ENCODE peak calls at places on chromosomes 3 and 15, in four cellular contexts. N, J, R and D are unnamed samples.

GRCh38 chr3:32457971-32458471 is 44.6 kb downstream of the CMTM6 start:
- DNase-seq in N (no peak), J (peak; percentile 75), R (no peak), D (no peak)

GRCh38 chr3:57546616-57547015 is 2.5 kb upstream of the DNAH12 start:
- DNase-seq in N (no peak), J (no peak), R (no peak), D (no peak)

GRCh38 chr15:48644827-48645557 is 517 bp downstream of the FBN1 start:
- DNase-seq in N (no peak), R (no peak), J (peak; percentile 42), D (no peak)

GRCh38 chr15:29270169-29270955 is 740 bp upstream of the NSMCE3 start:
- DNase-seq in J (peak; percentile 19), N (peak; percentile 41), R (peak; percentile 71), D (no peak)

GRCh38 chr3:69699183-69699582 is 40.1 kb upstream of the MITF start:
- DNase-seq in R (no peak), N (no peak), J (no peak), D (no peak)

GRCh38 chr3:16866447-16867025 is 18.2 kb upstream of the PLCL2 start:
- DNase-seq in R (peak; percentile 68), J (no peak), N (no peak), D (no peak)

GRCh38 chr3:82262193-82262592 is 500.7 kb upstream of the GBE1 start:
- DNase-seq in J (no peak), R (no peak), N (no peak), D (no peak)

GRCh38 chr3:58161435-58162398 is 49.1 kb downstream of the DNASE1L3 start:
- DNase-seq in R (peak; percentile 92), N (no peak), J (no peak), D (peak; percentile 71)

GRCh38 chr3:117297070-117297469 is 587.5 kb downstream of the TUSC7 start:
- DNase-seq in N (no peak), J (no peak), R (no peak), D (no peak)
- TF ChIP-seq CTCF in N (no peak), J (no peak), R (no peak), D (no peak)

GRCh38 chr3:170419301-170420087 is 826 bp downstream of the CLDN11 start:
- DNase-seq in R (no peak), J (peak; percentile 61), N (no peak), D (no peak)

GRCh38 chr3:170420307-170420821 is 1.7 kb downstream of the CLDN11 start:
- DNase-seq in J (no peak), R (no peak), N (no peak), D (no peak)

GRCh38 chr3:170417090-170417489 is 1.6 kb upstream of the CLDN11 start:
- DNase-seq in J (no peak), R (no peak), N (no peak), D (no peak)

GRCh38 chr3:170421147-170421641 is 2.5 kb downstream of the CLDN11 start:
- DNase-seq in R (no peak), J (no peak), N (no peak), D (no peak)

DNA sequence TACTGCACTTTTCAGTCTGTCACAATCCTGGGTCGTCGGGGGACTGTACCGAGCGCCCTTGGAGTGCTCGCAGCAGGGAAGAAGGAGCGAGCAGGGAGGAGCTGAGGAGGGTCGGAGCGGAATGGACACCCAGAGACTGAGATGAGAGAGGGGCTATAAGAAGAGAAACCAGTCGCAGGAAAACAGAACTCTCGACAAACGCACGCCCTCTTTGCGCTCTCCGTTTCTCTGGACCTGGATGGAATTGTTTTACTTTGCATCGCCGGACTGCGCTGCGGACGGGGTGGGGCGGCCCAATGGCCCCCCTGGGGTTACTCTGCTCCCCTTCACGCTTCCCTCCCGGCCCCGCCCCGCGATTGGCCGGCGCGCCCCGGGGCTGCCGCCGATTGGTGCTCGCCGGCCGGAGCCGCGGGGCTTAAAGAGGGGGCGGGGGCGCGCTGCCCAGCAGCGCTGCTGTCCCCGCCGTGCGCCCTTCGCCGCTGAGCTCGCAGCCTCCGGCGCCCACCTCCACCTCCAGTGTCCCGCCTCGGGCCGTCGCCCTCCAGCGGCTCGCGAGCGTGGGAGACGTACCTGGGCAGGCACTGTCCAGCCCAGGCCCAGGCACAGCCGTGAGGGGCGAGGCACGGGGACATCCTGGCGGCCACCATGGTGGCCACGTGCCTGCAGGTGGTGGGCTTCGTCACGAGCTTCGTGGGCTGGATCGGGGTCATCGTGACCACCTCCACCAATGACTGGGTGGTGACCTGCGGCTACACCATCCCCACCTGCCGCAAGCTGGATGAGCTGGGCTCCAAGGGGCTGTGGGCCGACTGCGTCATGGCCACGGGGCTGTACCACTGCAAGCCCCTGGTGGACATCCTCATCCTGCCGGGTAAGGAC is at the start of gene CLDN11:
- DNase-seq in R (no peak), J (peak; percentile 64), N (no peak), D (no peak)
- TF ChIP-seq CTCF in R (peak; percentile 33), J (no peak), N (no peak), D (peak; percentile 4)

GRCh38 chr15:77115179-77115578 is 44.3 kb upstream of the TSPAN3 start:
- DNase-seq in N (no peak), R (no peak), J (no peak), D (no peak)

GRCh38 chr15:77121599-77121998 is 50.7 kb upstream of the TSPAN3 start:
- DNase-seq in N (no peak), R (no peak), J (no peak), D (no peak)

GRCh38 chr15:77122576-77122975 is 51.7 kb upstream of the TSPAN3 start:
- DNase-seq in R (no peak), N (no peak), J (no peak), D (no peak)

GRCh38 chr15:77120576-77120975 is 49.7 kb upstream of the TSPAN3 start:
- DNase-seq in N (no peak), J (no peak), R (no peak), D (no peak)

DNA sequence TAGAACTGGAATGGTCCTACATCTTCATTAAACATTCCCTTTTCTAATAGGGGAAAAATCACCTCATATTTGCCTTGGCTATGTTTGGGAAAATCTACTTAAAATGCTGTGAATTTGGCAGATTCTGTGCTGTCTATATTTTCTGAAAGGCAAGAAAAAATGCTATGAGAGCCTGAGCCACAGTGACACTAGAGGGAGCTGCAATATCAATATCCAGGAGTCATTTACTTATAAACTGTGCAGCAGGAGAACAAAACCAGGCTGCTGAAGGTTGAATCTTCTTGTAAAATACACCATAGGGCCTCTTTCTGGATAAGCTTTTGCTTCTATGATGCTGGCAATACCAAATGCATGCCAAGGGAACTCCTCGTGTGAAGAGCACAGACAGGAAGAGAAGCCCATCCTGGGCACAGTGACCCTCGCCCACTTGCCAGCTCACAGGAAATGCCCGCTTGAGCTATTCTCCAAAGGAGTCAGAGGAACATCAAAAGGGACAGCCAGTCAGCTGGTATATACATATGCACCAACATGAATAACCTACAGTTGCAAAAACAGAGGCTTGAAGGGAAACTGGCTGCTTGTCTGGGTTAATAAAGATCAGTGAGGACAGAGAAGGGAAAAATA is 48.0 kb upstream of the TSPAN3 start:
- DNase-seq in N (no peak), J (peak; percentile 43), R (peak; percentile 72), D (peak; percentile 59)
- TF ChIP-seq CTCF in N (peak; percentile 88), J (peak; percentile 77), R (peak; percentile 88), D (peak; percentile 88)

GRCh38 chr3:54630111-54630623 is 297.7 kb downstream of the LRTM1 start:
- DNase-seq in J (no peak), N (no peak), R (no peak), D (no peak)

GRCh38 chr3:54632834-54633233 is 295.0 kb downstream of the LRTM1 start:
- DNase-seq in N (no peak), R (no peak), J (no peak), D (no peak)

GRCh38 chr3:54632281-54632665 is 295.6 kb downstream of the LRTM1 start:
- DNase-seq in J (no peak), R (no peak), N (no peak), D (no peak)

GRCh38 chr3:54633444-54634121 is 294.3 kb downstream of the LRTM1 start:
- DNase-seq in N (no peak), R (no peak), J (no peak), D (no peak)

DNA sequence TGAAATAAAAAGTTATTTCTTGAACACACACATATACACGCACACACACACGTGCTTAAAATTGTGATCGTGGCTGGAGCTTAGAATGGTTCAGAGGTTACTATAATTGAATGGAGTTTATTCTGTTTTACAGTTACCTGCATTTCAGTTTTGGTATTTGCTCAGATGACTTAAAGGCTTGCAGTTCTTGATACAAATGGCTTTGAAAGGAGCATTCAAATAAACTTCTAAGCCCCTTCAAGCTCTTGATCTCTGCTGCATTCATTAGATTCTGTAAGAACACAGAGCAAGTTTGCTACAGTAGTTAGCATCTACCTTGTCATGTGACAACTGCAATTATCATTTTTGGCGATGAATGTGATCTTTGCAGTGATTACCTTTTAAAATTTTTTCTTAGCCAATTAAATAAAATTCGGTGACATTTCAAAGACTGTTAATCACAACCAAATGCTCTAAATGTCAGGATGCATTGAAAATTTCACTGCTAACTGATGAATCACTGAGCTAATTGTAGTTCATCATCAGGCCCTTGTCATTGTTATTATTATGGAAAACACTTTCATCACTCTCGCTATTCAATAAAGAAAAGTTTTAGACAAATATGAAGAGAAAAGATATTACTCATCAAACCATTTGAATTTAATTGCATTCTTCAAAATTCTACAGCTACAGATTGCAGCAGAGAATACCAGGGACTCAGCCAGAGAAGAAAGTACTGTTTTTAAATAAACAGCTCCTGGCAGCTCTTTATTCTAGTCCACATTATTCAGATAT is 296.2 kb downstream of the LRTM1 start:
- DNase-seq in R (no peak), J (no peak), N (no peak), D (peak; percentile 42)
- TF ChIP-seq CTCF in R (no peak), J (no peak), N (no peak), D (no peak)

DNA sequence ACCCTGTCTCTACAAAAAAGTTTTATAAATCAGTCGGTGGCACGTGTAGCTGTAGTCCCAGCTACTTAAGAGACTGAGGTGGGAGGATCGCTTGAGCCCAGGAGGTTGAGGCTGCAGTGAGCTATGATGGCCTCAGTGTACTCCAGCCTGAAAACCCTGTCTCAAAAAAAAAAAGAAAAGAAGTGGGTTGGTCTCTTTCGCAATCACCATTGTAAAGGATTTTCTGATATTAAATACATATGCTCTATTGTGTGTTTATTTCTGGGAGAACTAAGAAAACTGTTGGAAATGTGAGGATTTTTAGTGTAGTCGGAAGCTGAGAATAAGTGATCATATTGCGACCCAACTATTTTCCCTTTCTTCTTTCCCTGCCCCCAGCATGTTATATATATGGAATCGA is 7.5 kb downstream of the ZNF710 start:
- DNase-seq in N (no peak), R (no peak), J (no peak), D (no peak)
- TF ChIP-seq CTCF in N (no peak), R (no peak), J (no peak), D (no peak)

GRCh38 chr3:29880809-29881208 is 599.9 kb downstream of the RBMS3 start:
- DNase-seq in R (no peak), N (no peak), J (no peak), D (no peak)
- TF ChIP-seq CTCF in R (no peak), N (no peak), J (no peak), D (no peak)

GRCh38 chr3:71310595-71311319 is 272.8 kb downstream of the FOXP1 start:
- DNase-seq in N (no peak), J (no peak), R (peak; percentile 60), D (peak; percentile 32)
- TF ChIP-seq CTCF in N (no peak), J (no peak), R (peak; percentile 50), D (peak; percentile 18)